ENCODE peak calls at places on chromosomes 4 and X, in six cellular contexts. F, O, A, M, D and J are unnamed samples.

GRCh38 chr4:177726111-177726510 is 283.9 kb upstream of the AGA start:
- DNase-seq in F (no peak), O (no peak), A (no peak), M (no peak), D (no peak), J (peak; percentile 17)

GRCh38 chr4:94127707-94128328 is 79.8 kb upstream of the SMARCAD1 start:
- DNase-seq in F (no peak), O (no peak), A (peak; percentile 23), M (peak; percentile 54), D (peak; percentile 54), J (peak; percentile 66)

GRCh38 chrX:54043696-54044125 is 562 bp downstream of the PHF8 start:
- DNase-seq in F (peak; percentile 35), O (no peak), A (peak; percentile 25), M (peak; percentile 62), D (no peak), J (peak; percentile 58)

GRCh38 chr4:76147454-76148141 is 599 bp downstream of the NUP54 start:
- DNase-seq in F (no peak), O (peak; percentile 77), A (peak; percentile 52), M (peak; percentile 87), D (peak; percentile 87), J (peak; percentile 80)

GRCh38 chr4:6489962-6490361 is 17.5 kb upstream of the PPP2R2C start:
- DNase-seq in F (no peak), O (no peak), A (no peak), M (no peak), D (no peak), J (no peak)

GRCh38 chr4:31370866-31371465 is 650.8 kb downstream of the PCDH7 start:
- DNase-seq in F (no peak), O (no peak), A (peak; percentile 24), M (peak; percentile 39), D (peak; percentile 61), J (peak; percentile 86)

GRCh38 chrX:113260474-113260873 is 419.8 kb upstream of the AMOT start:
- DNase-seq in F (no peak), O (no peak), A (peak; percentile 0), M (peak; percentile 7), D (peak; percentile 3), J (peak; percentile 6)

GRCh38 chr4:158203929-158204328 is 6.4 kb upstream of the TMEM144 start:
- DNase-seq in F (no peak), O (no peak), A (no peak), M (no peak), D (no peak), J (no peak)

GRCh38 chrX:71253253-71254091 is 468 bp downstream of the ZMYM3 start:
- DNase-seq in F (peak; percentile 57), O (peak; percentile 73), A (peak; percentile 32), M (peak; percentile 54), D (peak; percentile 48), J (peak; percentile 65)

GRCh38 chrX:131763674-131764073 is 219.8 kb downstream of the OR13H1 start:
- DNase-seq in F (peak; percentile 81), O (no peak), A (peak; percentile 17), M (peak; percentile 11), D (no peak), J (peak; percentile 61)

GRCh38 chrX:39819921-39820849 is 277.6 kb downstream of the BCOR start:
- DNase-seq in F (no peak), O (peak; percentile 81), A (no peak), M (no peak), D (peak; percentile 61), J (no peak)
- H3K4me3 ChIP-seq in F (peak overlapping the region; percentile 43), O (peak overlapping the region; percentile 83), A (no peak overlapping the region), M (peak overlapping the region; percentile 65), D (peak overlapping the region; percentile 41), J (no peak overlapping the region)

GRCh38 chr4:170091069-170091696 is 1.4 kb upstream of the AADAT start:
- DNase-seq in F (no peak), O (peak; percentile 30), A (no peak), M (no peak), D (no peak), J (no peak)
- H3K4me3 ChIP-seq in F (no peak overlapping the region), O (no peak overlapping the region), A (no peak overlapping the region), M (no peak overlapping the region), D (no peak overlapping the region), J (no peak overlapping the region)

DNA sequence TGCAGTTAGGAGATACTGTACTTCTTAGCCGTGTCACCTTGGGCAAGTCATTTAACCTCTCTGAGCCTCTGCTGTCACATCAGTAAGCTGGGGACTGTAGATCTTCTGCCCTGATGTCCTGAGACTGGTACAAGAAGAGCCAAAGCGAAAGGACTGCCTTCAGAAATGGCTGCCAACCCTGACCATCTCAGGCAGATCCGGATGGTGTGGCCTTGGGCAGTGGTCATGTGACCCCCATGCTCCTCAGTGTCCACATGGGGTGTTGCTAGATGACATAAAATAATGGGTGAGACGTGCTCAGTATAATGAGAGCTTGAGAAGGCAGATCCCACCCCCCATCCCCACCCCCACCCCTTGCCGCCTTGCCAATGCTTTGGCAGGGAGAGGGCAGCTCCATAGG is 60.4 kb upstream of the MTM1 start:
- DNase-seq in F (peak; percentile 46), O (no peak), A (no peak), M (peak; percentile 9), D (no peak), J (no peak)
- H3K4me3 ChIP-seq in F (no peak overlapping the region), O (no peak overlapping the region), A (no peak overlapping the region), M (no peak overlapping the region), D (no peak overlapping the region), J (no peak overlapping the region)

GRCh38 chr4:82896755-82897154 is 3.8 kb upstream of the THAP9 start:
- DNase-seq in F (no peak), O (no peak), A (no peak), M (no peak), D (no peak), J (no peak)
- H3K4me3 ChIP-seq in F (no peak overlapping the region), O (no peak overlapping the region), A (no peak overlapping the region), M (no peak overlapping the region), D (no peak overlapping the region), J (no peak overlapping the region)

DNA sequence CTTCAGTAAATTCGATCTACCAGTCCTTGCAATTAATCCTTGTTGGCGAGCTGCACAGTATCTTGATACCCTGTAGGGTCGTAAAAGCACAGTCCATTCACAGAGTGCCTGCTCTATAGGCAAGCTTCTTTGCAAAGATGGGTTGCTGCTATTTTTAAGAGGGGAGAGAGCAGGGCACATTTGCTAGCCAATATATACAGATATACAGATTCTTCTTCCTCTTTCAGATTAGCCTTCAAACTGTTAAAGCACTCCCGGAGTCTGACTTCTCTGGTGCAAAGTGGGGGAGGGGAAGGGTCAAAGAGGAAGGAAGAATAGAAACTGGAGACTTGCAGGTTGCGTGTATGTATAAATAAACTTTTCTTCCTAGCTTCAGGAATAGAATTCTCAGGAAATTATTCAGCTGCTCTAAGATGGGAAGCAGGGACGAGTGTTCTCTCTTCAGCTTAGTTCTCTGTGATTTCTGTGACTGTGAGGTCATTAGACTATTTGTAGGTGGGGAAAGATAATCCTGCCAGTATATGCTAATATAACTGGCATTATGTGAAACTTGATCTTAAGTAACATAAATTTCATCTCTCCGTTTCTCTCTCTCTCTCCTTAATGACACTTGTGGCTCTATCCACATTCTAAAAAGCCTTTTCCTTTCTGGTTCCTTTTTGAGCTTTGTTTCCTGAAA is at the start of gene CYSLTR1:
- DNase-seq in F (no peak), O (peak; percentile 28), A (no peak), M (no peak), D (no peak), J (no peak)
- H3K4me3 ChIP-seq in F (no peak within 1 kb of the TSS), O (peak within 1 kb of the TSS; percentile 28), A (no peak within 1 kb of the TSS), M (no peak within 1 kb of the TSS), D (no peak within 1 kb of the TSS), J (no peak within 1 kb of the TSS)

GRCh38 chr4:112514449-112515277 is 1.3 kb downstream of the NEUROG2 start:
- DNase-seq in F (no peak), O (peak; percentile 42), A (no peak), M (no peak), D (no peak), J (peak; percentile 30)
- H3K4me3 ChIP-seq in F (peak overlapping the region; percentile 8), O (peak overlapping the region; percentile 66), A (peak overlapping the region; percentile 30), M (peak overlapping the region; percentile 76), D (peak overlapping the region; percentile 22), J (peak overlapping the region; percentile 82)

DNA sequence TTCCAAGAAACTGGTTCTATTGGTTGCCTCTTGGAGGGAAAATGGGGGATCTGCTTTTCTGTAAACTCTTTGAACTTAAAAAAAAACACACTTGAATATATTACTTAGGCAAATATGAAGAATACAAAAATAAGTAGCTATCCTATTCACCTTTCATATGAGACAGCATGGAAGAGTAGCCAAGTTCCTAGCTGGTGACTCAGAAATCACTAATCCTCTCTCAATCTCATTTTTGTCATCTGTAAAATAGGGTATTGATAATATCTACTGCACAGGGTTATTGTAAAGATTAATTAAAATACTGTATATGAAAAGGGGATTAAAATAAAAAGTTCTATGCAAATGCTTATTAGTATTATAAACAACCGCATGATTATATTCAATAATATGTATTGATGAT is 12.7 kb downstream of the MGARP start:
- DNase-seq in F (no peak), O (no peak), A (no peak), M (peak; percentile 37), D (no peak), J (no peak)
- H3K4me3 ChIP-seq in F (no peak overlapping the region), O (no peak overlapping the region), A (no peak overlapping the region), M (peak overlapping the region; percentile 73), D (no peak overlapping the region), J (no peak overlapping the region)

GRCh38 chr4:183905081-183905592 is at the start of gene STOX2:
- DNase-seq in F (peak; percentile 62), O (peak; percentile 92), A (peak; percentile 6), M (peak; percentile 38), D (peak; percentile 64), J (peak; percentile 27)
- H3K4me3 ChIP-seq in F (peak within 1 kb of the TSS; percentile 65), O (peak within 1 kb of the TSS; percentile 69), A (peak within 1 kb of the TSS; percentile 29), M (peak within 1 kb of the TSS; percentile 61), D (peak within 1 kb of the TSS; percentile 64), J (peak within 1 kb of the TSS; percentile 77)